ENCODE peak calls at places on chromosomes 6 and 20, in five cellular contexts. P is activated naive CD4-positive, alpha-beta T cell treated with Interleukin-2 at 50 U/mL for 16 hours; S is T-helper 1 cell; T is OCI-LY7; I is effector CD4-positive, alpha-beta T cell. K is an unnamed sample.

GRCh38 chr6:219641-220198 is 72.6 kb upstream of the DUSP22 start:
- DNase-seq in S (no peak), I (no peak), P (no peak), T (peak), K (no peak)

GRCh38 chr6:159832941-159833340 is 32.9 kb downstream of the PNLDC1 start:
- DNase-seq in S (no peak), I (no peak), T (peak), P (no peak), K (no peak)

GRCh38 chr20:8385247-8385646 is 253.2 kb downstream of the PLCB1 start:
- DNase-seq in T (peak), I (no peak), P (no peak), S (no peak), K (no peak)

GRCh38 chr20:44656447-44656846 is 4.9 kb upstream of the ADA start:
- DNase-seq in P (no peak), T (no peak), S (no peak), I (no peak), K (no peak)

GRCh38 chr20:52564594-52564993 is 373.0 kb upstream of the ZFP64 start:
- DNase-seq in P (no peak), T (no peak), I (no peak), S (no peak), K (no peak)

GRCh38 chr6:166330612-166331011 is 11.7 kb downstream of the SFT2D1 start:
- DNase-seq in T (no peak), I (no peak), P (no peak), S (no peak), K (no peak)

GRCh38 chr6:11805259-11806053 is 26.9 kb upstream of the ADTRP start:
- DNase-seq in T (no peak), S (no peak), P (no peak), I (no peak), K (no peak)

GRCh38 chr6:27502508-27503435 is 29.9 kb upstream of the ZNF184 start:
- DNase-seq in T (peak), P (peak), S (peak), I (peak), K (peak)

GRCh38 chr20:62980970-62981369 is 25.8 kb downstream of the BHLHE23 start:
- DNase-seq in S (peak), I (peak), T (peak), P (peak), K (peak)

GRCh38 chr6:133248241-133249001 is 7.3 kb downstream of the EYA4 start:
- DNase-seq in S (no peak), T (no peak), I (no peak), P (no peak), K (no peak)

GRCh38 chr6:169904051-169904922 is 152.9 kb downstream of the ERMARD start:
- DNase-seq in S (no peak), T (no peak), I (no peak), P (no peak), K (no peak)

GRCh38 chr6:33297956-33298772 is 578 bp downstream of the RGL2 start:
- DNase-seq in P (peak), I (peak), T (peak), S (peak), K (no peak)

GRCh38 chr20:26276811-26277210 is 580.2 kb upstream of the ZNF337 start:
- DNase-seq in T (no peak), I (no peak), S (no peak), P (no peak), K (no peak)

GRCh38 chr6:54586251-54586650 is 260.3 kb upstream of the FAM83B start:
- DNase-seq in I (no peak), T (no peak), S (no peak), P (no peak), K (no peak)

GRCh38 chr6:35392111-35392702 is 49.8 kb downstream of the PPARD start:
- DNase-seq in I (no peak), P (no peak), T (no peak), S (no peak), K (no peak)

GRCh38 chr6:157258878-157259277 is 64.4 kb downstream of the TMEM242 start:
- DNase-seq in S (no peak), P (no peak), I (no peak), T (no peak), K (no peak)

GRCh38 chr6:52283111-52283510 is 1.4 kb downstream of the MCM3 start:
- DNase-seq in S (no peak), T (no peak), I (no peak), P (no peak), K (no peak)

GRCh38 chr6:90080876-90081464 is 186.7 kb downstream of the GJA10 start:
- DNase-seq in T (no peak), P (peak), I (peak), S (peak), K (no peak)

GRCh38 chr20:43963872-43964791 is 49.5 kb downstream of the TOX2 start:
- DNase-seq in P (peak), I (peak), S (peak), T (no peak), K (peak)

GRCh38 chr20:20480126-20480525 is 112.2 kb downstream of the INSM1 start:
- DNase-seq in P (no peak), I (no peak), T (no peak), S (no peak), K (no peak)

GRCh38 chr6:14985366-14985765 is 260.5 kb upstream of the JARID2 start:
- DNase-seq in I (no peak), T (no peak), S (no peak), P (no peak), K (no peak)

GRCh38 chr20:2806351-2806701 is 5.9 kb upstream of the CPXM1 start:
- DNase-seq in I (no peak), S (no peak), P (no peak), T (no peak), K (no peak)

GRCh38 chr6:53134601-53135235 is 13.9 kb downstream of the GCM1 start:
- DNase-seq in S (no peak), I (no peak), T (no peak), P (no peak), K (no peak)

GRCh38 chr6:143629104-143630080 is 48.4 kb upstream of the PHACTR2 start:
- DNase-seq in I (no peak), P (no peak), T (no peak), S (no peak), K (no peak)